ENCODE peak calls at places on chromosome 17, in four cellular contexts. One of them, this sample, is unnamed.

GRCh38 chr17:81517339-81518112 is 4.9 kb upstream of the ACTG1 start:
- DNase-seq in fibroblast of lung: no peak
- DNase-seq in endothelial cell of umbilical vein: no peak
- DNase-seq in GM12878: peak; percentile 82
- DNase-seq in this sample: no peak

GRCh38 chr17:42329025-42329976 is 41.0 kb downstream of the STAT5A start:
- DNase-seq in fibroblast of lung: peak; percentile 18
- DNase-seq in endothelial cell of umbilical vein: peak; percentile 69
- DNase-seq in GM12878: no peak
- DNase-seq in this sample: peak; percentile 90

GRCh38 chr17:15263206-15263579 is 1.9 kb downstream of the PMP22 start:
- DNase-seq in fibroblast of lung: peak; percentile 91
- DNase-seq in endothelial cell of umbilical vein: peak; percentile 62
- DNase-seq in GM12878: no peak
- DNase-seq in this sample: peak; percentile 32

GRCh38 chr17:55237826-55238196 is 26.9 kb upstream of the HLF start:
- DNase-seq in fibroblast of lung: peak; percentile 20
- DNase-seq in endothelial cell of umbilical vein: no peak
- DNase-seq in GM12878: no peak
- DNase-seq in this sample: no peak

GRCh38 chr17:78242024-78242742 is 10.8 kb downstream of the TMEM235 start:
- DNase-seq in fibroblast of lung: no peak
- DNase-seq in endothelial cell of umbilical vein: no peak
- DNase-seq in GM12878: peak; percentile 66
- DNase-seq in this sample: no peak

GRCh38 chr17:58741121-58741625 is 14.5 kb upstream of the PPM1E start:
- DNase-seq in fibroblast of lung: peak; percentile 54
- DNase-seq in endothelial cell of umbilical vein: no peak
- DNase-seq in GM12878: no peak
- DNase-seq in this sample: peak; percentile 94

GRCh38 chr17:76442341-76443338 is 10.3 kb downstream of the UBE2O start:
- DNase-seq in fibroblast of lung: no peak
- DNase-seq in endothelial cell of umbilical vein: peak; percentile 30
- DNase-seq in GM12878: no peak
- DNase-seq in this sample: no peak

GRCh38 chr17:38451840-38452529 is 23.7 kb downstream of the ARHGAP23 start:
- DNase-seq in fibroblast of lung: peak; percentile 82
- DNase-seq in endothelial cell of umbilical vein: peak; percentile 95
- DNase-seq in GM12878: no peak
- DNase-seq in this sample: no peak

GRCh38 chr17:6456914-6457687 is 12.8 kb downstream of the PIMREG start:
- DNase-seq in fibroblast of lung: peak; percentile 67
- DNase-seq in endothelial cell of umbilical vein: peak; percentile 41
- DNase-seq in GM12878: no peak
- DNase-seq in this sample: peak; percentile 32

GRCh38 chr17:27418366-27418615 is 38.0 kb upstream of the KSR1 start:
- DNase-seq in fibroblast of lung: no peak
- DNase-seq in endothelial cell of umbilical vein: no peak
- DNase-seq in GM12878: no peak
- DNase-seq in this sample: no peak

GRCh38 chr17:38564254-38564605 is 41.5 kb downstream of the SRCIN1 start:
- DNase-seq in fibroblast of lung: no peak
- DNase-seq in endothelial cell of umbilical vein: no peak
- DNase-seq in GM12878: no peak
- DNase-seq in this sample: no peak

GRCh38 chr17:9235346-9235745 is 214.0 kb downstream of the NTN1 start:
- DNase-seq in fibroblast of lung: no peak
- DNase-seq in endothelial cell of umbilical vein: no peak
- DNase-seq in GM12878: no peak
- DNase-seq in this sample: no peak

GRCh38 chr17:80516533-80516932 is 28.1 kb upstream of the RPTOR start:
- DNase-seq in fibroblast of lung: no peak
- DNase-seq in endothelial cell of umbilical vein: no peak
- DNase-seq in GM12878: no peak
- DNase-seq in this sample: no peak

GRCh38 chr17:48545539-48545938 is 630 bp upstream of the HOXB2 start:
- DNase-seq in fibroblast of lung: no peak
- DNase-seq in endothelial cell of umbilical vein: no peak
- DNase-seq in GM12878: no peak
- DNase-seq in this sample: no peak

GRCh38 chr17:48546187-48546923 is 1.4 kb upstream of the HOXB2 start:
- DNase-seq in fibroblast of lung: peak; percentile 83
- DNase-seq in endothelial cell of umbilical vein: no peak
- DNase-seq in GM12878: no peak
- DNase-seq in this sample: peak; percentile 36

GRCh38 chr17:48543854-48544355 is 1.0 kb downstream of the HOXB2 start:
- DNase-seq in fibroblast of lung: no peak
- DNase-seq in endothelial cell of umbilical vein: no peak
- DNase-seq in GM12878: no peak
- DNase-seq in this sample: peak; percentile 52

GRCh38 chr17:48544356-48545021 is 420 bp downstream of the HOXB2 start:
- DNase-seq in fibroblast of lung: peak; percentile 98
- DNase-seq in endothelial cell of umbilical vein: peak; percentile 87
- DNase-seq in GM12878: no peak
- DNase-seq in this sample: peak; percentile 68

DNA sequence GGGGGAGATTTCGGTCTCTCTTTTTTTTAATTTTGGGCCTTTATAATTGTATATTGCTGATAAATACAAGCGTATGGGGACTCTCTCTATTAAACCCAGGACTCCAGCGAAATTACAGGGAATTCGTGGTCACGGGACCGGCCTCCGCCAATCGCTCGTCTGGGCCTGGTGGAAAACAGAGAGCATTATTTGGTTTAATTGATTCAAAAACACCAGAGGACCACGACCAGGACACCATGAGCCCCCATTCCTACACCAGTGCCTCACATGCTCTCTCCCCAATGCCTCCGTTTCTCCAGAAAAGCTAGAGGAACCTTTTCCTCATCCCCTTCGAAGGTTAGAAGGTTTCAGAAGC is at the start of gene HOXB2:
- DNase-seq in fibroblast of lung: peak; percentile 81
- DNase-seq in endothelial cell of umbilical vein: peak; percentile 78
- DNase-seq in GM12878: no peak
- DNase-seq in this sample: peak; percentile 40
- H2AFZ ChIP-seq in fibroblast of lung: no peak within 1 kb of the TSS
- H2AFZ ChIP-seq in endothelial cell of umbilical vein: peak within 1 kb of the TSS; percentile 26
- H2AFZ ChIP-seq in GM12878: peak within 1 kb of the TSS; percentile 67
- H2AFZ ChIP-seq in this sample: peak within 1 kb of the TSS; percentile 85

GRCh38 chr17:40301315-40301714 is 7.7 kb upstream of the RARA start:
- DNase-seq in fibroblast of lung: no peak
- DNase-seq in endothelial cell of umbilical vein: no peak
- DNase-seq in GM12878: no peak
- DNase-seq in this sample: no peak
- H3K36me3 ChIP-seq in fibroblast of lung: peaks cover 3% of the 10 kb centered on the region
- H3K36me3 ChIP-seq in endothelial cell of umbilical vein: no peaks in the 10 kb centered on the region
- H3K36me3 ChIP-seq in GM12878: peaks cover 20% of the 10 kb centered on the region
- H3K36me3 ChIP-seq in this sample: peaks cover 13% of the 10 kb centered on the region

GRCh38 chr17:49111934-49112333 is 20.6 kb upstream of the B4GALNT2 start:
- DNase-seq in fibroblast of lung: no peak
- DNase-seq in endothelial cell of umbilical vein: no peak
- DNase-seq in GM12878: no peak
- DNase-seq in this sample: peak; percentile 78
- H3K4me1 ChIP-seq in fibroblast of lung: no peaks in the 10 kb centered on the region
- H3K4me1 ChIP-seq in endothelial cell of umbilical vein: no peaks in the 10 kb centered on the region
- H3K4me1 ChIP-seq in GM12878: no peaks in the 10 kb centered on the region
- H3K4me1 ChIP-seq in this sample: peaks cover 45% of the 10 kb centered on the region

DNA sequence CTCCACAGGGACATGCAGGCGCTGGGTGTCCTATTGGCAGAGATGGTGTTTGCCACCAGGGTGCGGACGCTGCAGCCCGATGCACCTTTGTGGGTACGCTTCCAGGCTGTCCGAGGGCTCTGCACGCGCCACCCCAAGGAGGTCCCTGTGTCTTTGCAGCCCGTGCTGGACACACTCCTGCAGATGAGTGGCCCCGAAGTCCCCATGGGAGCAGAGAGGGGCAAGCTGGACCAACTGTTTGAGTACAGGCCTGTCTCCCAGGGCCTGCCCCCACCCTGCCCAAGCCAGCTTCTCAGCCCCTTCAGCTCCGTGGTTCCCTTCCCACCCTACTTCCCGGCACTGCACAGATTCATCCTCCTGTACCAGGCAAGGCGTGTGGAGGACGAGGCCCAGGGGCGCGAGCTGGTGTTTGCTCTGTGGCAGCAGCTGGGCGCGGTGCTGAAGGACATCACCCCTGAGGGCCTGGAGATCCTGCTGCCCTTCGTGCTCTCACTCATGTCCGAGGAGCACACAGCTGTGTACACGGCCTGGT is 2.8 kb downstream of the WDR81 start:
- DNase-seq in fibroblast of lung: no peak
- DNase-seq in endothelial cell of umbilical vein: no peak
- DNase-seq in GM12878: no peak
- DNase-seq in this sample: no peak
- H2AFZ ChIP-seq in fibroblast of lung: no peak overlapping the region
- H2AFZ ChIP-seq in endothelial cell of umbilical vein: no peak overlapping the region
- H2AFZ ChIP-seq in GM12878: no peak overlapping the region
- H2AFZ ChIP-seq in this sample: no peak overlapping the region

DNA sequence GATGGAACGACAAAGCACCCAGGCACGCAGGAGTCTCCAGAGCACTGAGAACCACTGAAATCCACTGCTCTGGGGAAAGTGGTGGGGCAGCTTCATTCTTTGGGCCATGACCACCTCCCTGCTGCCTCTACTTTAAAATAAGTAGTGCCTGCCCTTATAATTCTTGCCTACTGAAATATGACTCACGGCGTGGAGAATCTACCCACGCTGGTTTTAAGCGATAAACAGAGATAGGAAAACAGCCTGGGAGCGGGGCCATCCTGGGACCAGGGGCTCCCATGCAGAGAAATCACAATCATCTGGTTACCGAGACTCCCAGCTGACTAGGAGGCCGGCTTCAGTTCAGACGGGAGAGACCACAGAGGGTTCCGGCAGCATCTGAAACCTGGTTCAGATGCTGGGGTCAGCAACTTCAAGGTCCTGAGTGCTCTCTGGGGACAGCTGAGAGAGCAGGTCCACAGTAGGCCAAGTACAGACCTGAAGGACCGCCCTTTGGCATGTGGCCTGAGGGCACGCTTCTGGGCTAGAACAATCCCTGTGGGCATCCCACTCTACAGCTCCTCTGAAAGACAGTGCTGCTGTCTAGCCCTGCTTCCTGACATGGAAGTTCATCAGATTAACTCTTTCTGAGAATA is 8.6 kb upstream of the DHRS13 start:
- DNase-seq in fibroblast of lung: no peak
- DNase-seq in endothelial cell of umbilical vein: no peak
- DNase-seq in GM12878: no peak
- DNase-seq in this sample: no peak
- H3K36me3 ChIP-seq in fibroblast of lung: peaks cover 41% of the 10 kb centered on the region
- H3K36me3 ChIP-seq in endothelial cell of umbilical vein: peaks cover 61% of the 10 kb centered on the region
- H3K36me3 ChIP-seq in GM12878: peaks cover 71% of the 10 kb centered on the region
- H3K36me3 ChIP-seq in this sample: peaks cover 54% of the 10 kb centered on the region

DNA sequence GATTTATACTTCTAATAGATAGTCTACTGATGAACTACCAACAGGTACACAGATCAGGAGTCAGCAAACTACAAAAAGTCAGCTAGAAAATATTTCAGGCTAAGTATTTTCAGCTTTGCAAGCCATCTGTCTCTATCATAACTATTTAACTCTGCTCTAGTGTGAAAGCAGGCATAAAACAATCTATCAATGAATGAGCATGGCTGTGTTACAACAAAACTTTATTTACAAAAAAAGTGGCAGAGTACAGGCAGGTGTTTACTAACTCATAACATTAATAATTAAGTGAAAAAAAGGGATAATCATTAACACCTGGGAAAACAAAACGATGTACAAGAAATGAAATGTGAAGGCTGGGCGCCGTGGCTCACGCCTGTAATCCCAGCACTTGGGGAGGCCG is 15.8 kb downstream of the MED13 start:
- DNase-seq in fibroblast of lung: no peak
- DNase-seq in endothelial cell of umbilical vein: no peak
- DNase-seq in GM12878: no peak
- DNase-seq in this sample: no peak
- H3K4me1 ChIP-seq in fibroblast of lung: no peaks in the 10 kb centered on the region
- H3K4me1 ChIP-seq in endothelial cell of umbilical vein: no peaks in the 10 kb centered on the region
- H3K4me1 ChIP-seq in GM12878: no peaks in the 10 kb centered on the region
- H3K4me1 ChIP-seq in this sample: peaks cover 4% of the 10 kb centered on the region

GRCh38 chr17:19877546-19877945 is 9.8 kb upstream of the ULK2 start:
- DNase-seq in fibroblast of lung: no peak
- DNase-seq in endothelial cell of umbilical vein: no peak
- DNase-seq in GM12878: no peak
- DNase-seq in this sample: no peak

GRCh38 chr17:19883537-19884215 is 15.9 kb upstream of the ULK2 start:
- DNase-seq in fibroblast of lung: peak; percentile 58
- DNase-seq in endothelial cell of umbilical vein: no peak
- DNase-seq in GM12878: no peak
- DNase-seq in this sample: no peak

GRCh38 chr17:19886116-19886515 is 18.4 kb upstream of the ULK2 start:
- DNase-seq in fibroblast of lung: no peak
- DNase-seq in endothelial cell of umbilical vein: no peak
- DNase-seq in GM12878: no peak
- DNase-seq in this sample: no peak

GRCh38 chr17:19876524-19877161 is 8.9 kb upstream of the ULK2 start:
- DNase-seq in fibroblast of lung: no peak
- DNase-seq in endothelial cell of umbilical vein: no peak
- DNase-seq in GM12878: no peak
- DNase-seq in this sample: no peak

DNA sequence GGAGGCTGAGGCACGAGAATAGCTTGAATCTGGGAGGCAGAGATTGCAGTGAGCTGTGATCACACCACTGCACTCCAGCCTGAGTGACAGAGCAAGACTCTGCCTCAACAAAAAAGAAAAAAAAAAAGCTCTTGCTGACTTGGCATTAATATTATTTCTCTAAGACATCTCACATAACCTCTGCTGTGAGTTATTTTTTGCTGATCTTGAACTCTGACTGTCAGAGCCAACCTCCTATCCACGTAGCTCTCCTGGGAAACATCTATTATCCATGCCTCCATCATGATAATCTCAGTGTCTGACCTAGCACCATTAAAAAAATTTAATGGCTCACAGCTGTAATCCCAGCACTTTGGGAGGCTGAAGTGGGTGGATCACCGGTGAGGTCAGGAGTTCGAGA is 12.7 kb upstream of the ULK2 start:
- DNase-seq in fibroblast of lung: no peak
- DNase-seq in endothelial cell of umbilical vein: no peak
- DNase-seq in GM12878: no peak
- DNase-seq in this sample: no peak
- H2AFZ ChIP-seq in fibroblast of lung: no peak overlapping the region
- H2AFZ ChIP-seq in endothelial cell of umbilical vein: no peak overlapping the region
- H2AFZ ChIP-seq in GM12878: no peak overlapping the region
- H2AFZ ChIP-seq in this sample: no peak overlapping the region